ENCODE peak calls at places on chromosome 5, in five cellular contexts. M, P, T, L and A are unnamed samples.

GRCh38 chr5:79464695-79465332 is 49.1 kb downstream of the HOMER1 start:
- DNase-seq in T (no peak), M (peak), L (no peak), P (peak), A (peak)

GRCh38 chr5:73451218-73452130 is 2.9 kb upstream of the FOXD1 start:
- DNase-seq in T (peak), M (peak), L (peak), P (peak), A (peak)

GRCh38 chr5:39191216-39191615 is 28.1 kb downstream of the FYB1 start:
- DNase-seq in L (no peak), T (no peak), M (no peak), P (no peak), A (no peak)

GRCh38 chr5:58891072-58891970 is 308.4 kb downstream of the RAB3C start:
- DNase-seq in P (peak), L (peak), M (peak), T (peak), A (peak)

GRCh38 chr5:96434201-96434645 is 1.2 kb upstream of the PCSK1 start:
- DNase-seq in P (peak), T (no peak), M (peak), L (no peak), A (peak)

GRCh38 chr5:38527475-38527874 is 29.0 kb downstream of the LIFR start:
- DNase-seq in L (no peak), M (no peak), T (no peak), P (no peak), A (no peak)

GRCh38 chr5:1404062-1404461 is 41.2 kb downstream of the SLC6A3 start:
- DNase-seq in M (no peak), P (no peak), T (no peak), L (peak), A (no peak)

GRCh38 chr5:138504799-138505198 is 38.2 kb downstream of the ETF1 start:
- DNase-seq in T (no peak), L (peak), M (no peak), P (no peak), A (peak)

GRCh38 chr5:100479079-100479688 is 56.0 kb upstream of the FAM174A start:
- DNase-seq in P (peak), M (peak), T (no peak), L (no peak), A (peak)

GRCh38 chr5:16617272-16617973 is 626 bp upstream of the RETREG1 start:
- DNase-seq in L (no peak), M (no peak), T (peak), P (peak), A (no peak)

GRCh38 chr5:96243862-96244261 is 189.2 kb downstream of the PCSK1 start:
- DNase-seq in T (no peak), M (no peak), P (no peak), L (no peak), A (no peak)

GRCh38 chr5:153441997-153442396 is 48.5 kb upstream of the GRIA1 start:
- DNase-seq in P (no peak), L (no peak), M (no peak), T (no peak), A (no peak)

GRCh38 chr5:23675456-23675855 is 168.0 kb downstream of the PRDM9 start:
- DNase-seq in P (no peak), L (no peak), T (no peak), M (no peak), A (no peak)

GRCh38 chr5:164688437-164688836 is 1183.0 kb downstream of the MAT2B start:
- DNase-seq in P (no peak), T (no peak), L (no peak), M (no peak), A (no peak)

GRCh38 chr5:180330810-180331646 is 22.1 kb downstream of the GFPT2 start:
- DNase-seq in P (no peak), M (no peak), L (peak), T (no peak), A (peak)

GRCh38 chr5:163730206-163730782 is 224.9 kb downstream of the MAT2B start:
- DNase-seq in M (peak), P (no peak), T (no peak), L (no peak), A (no peak)

GRCh38 chr5:151156732-151157402 is 712 bp downstream of the ANXA6 start:
- DNase-seq in M (peak), P (peak), L (no peak), T (peak), A (no peak)
- TF ChIP-seq CTCF in M (peak), P (no peak), L (no peak), T (no peak), A (no peak)

DNA sequence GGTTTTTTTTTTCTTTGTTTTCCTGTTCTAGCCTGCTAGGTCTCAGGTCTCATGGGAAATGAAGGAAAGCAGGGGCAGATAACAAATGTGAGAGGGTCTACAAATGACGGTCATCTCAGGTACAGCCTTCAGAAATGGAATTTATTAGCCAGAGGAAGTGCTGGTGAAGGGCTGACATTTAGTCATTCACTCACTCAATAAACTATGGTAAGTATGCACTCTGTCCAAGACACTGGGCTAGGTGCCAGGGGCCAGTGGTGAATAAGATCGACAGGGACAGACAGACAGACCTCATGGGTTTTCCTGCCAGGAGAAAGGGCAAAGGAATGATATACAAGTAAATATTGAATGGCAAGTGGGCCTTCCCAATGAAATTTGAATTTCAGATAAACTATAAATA is 6.3 kb downstream of the PDE6A start:
- DNase-seq in T (no peak), P (no peak), M (peak), L (peak), A (peak)
- H3K27ac ChIP-seq in T (no peak), P (peak), M (peak), L (peak), A (peak)

DNA sequence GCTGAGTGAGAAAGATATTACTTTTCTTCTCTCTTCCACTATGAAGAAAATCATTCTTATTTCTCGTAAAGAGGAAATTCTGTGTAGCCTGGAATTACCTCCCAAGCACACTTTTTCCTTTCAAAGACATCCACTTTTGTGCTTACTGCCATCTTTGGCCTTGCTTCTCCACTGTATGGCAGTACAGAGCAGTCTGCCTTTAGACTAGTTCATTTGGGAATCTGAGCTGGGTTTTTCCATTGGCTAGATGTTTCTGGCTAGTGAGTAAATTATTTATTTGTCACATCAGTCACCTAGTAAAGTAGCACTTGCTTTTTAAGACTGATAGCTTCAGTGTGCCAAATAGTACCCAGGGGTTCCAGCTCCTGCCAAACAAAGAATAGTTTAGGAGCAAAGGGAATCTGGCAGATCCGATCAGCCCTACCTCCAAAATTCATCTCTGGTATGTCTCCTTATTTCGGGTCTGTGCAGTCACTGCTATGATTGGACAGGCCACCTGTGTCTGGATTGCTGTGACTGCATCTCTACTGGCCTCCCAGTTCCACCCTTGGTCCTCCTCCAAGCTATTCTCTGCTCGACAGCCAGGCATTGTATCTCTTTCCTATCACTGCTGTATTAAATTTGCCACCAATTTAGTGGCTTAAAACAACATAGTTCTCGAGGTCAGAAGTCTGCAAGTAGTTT is 97.6 kb downstream of the NUDT12 start:
- DNase-seq in T (no peak), M (no peak), P (no peak), L (no peak), A (no peak)
- TF ChIP-seq CTCF in T (no peak), M (peak), P (peak), L (no peak), A (no peak)

GRCh38 chr5:68653471-68653870 is 437.9 kb downstream of the PIK3R1 start:
- DNase-seq in L (no peak), P (no peak), T (no peak), M (no peak), A (no peak)

GRCh38 chr5:68659876-68660275 is 433.9 kb upstream of the SLC30A5 start:
- DNase-seq in M (no peak), P (no peak), T (no peak), L (no peak), A (no peak)

GRCh38 chr5:68661237-68661636 is 432.6 kb upstream of the SLC30A5 start:
- DNase-seq in M (no peak), T (no peak), L (no peak), P (no peak), A (peak)

GRCh38 chr5:68658810-68659372 is 434.9 kb upstream of the SLC30A5 start:
- DNase-seq in M (no peak), P (no peak), T (no peak), L (no peak), A (no peak)

DNA sequence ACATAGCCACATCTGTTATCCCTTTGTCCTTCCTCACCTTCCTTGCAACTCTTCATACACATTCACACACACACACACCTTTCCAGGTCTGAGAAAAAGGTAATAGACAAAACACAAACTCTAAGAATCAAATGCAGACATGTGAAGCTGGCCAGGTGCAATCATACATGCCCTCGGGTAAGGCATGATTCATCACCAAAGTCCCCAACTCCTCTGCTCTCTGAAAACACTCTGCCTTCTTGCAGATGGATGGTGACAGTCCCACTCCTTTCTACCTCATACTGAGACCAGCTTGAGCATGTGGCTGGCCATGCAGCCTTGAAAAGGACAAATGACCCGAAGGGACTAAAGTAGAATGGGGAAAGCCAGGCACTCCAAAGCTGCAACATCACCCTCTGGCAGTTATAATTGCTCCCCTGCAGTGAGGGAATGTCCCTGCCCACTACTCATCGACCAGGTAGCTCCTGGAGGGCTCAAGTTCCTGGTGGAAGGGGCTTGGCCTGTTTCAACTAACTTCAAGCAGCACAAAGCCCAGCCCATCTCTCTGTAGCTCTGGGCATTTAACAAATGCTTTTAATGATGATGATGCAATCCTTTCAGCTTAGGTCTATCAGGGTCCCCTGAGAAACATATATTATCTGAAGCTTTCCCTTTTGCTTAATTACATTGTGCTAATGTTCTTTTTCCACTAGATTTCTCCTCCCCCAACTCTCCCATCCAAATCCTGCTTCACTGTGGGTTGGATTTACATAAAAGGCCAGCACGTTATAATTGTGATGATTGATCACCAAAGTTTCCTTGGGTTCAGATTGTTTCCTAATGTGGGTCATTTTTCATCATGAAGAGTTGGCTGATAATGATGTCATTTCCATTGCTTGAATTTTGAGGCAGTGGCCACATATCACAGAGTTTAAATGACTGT is 436.6 kb upstream of the SLC30A5 start:
- DNase-seq in T (no peak), P (no peak), M (no peak), L (no peak), A (peak)
- H3K27ac ChIP-seq in T (no peak), P (no peak), M (no peak), L (no peak), A (no peak)